ENCODE peak calls at places on chromosomes 4 and X, in six cellular contexts. A is psoas muscle, L is left lung, K is neural progenitor cell, J is GM23338, R is upper lobe of right lung. B is an unnamed sample.

GRCh38 chrX:106898462-106898861 is 4.7 kb downstream of the RIPPLY1 start:
- DNase-seq in A (no peak), L (no peak), K (peak; percentile 68), J (peak; percentile 67), R (no peak), B (no peak)

GRCh38 chr4:150160473-150160872 is 82.2 kb downstream of the DCLK2 start:
- DNase-seq in A (no peak), L (no peak), K (no peak), J (no peak), R (no peak), B (no peak)

GRCh38 chr4:80266267-80266901 is at the start of gene FGF5:
- DNase-seq in A (peak; percentile 50), L (peak; percentile 80), K (peak; percentile 64), J (peak; percentile 53), R (peak; percentile 67), B (peak; percentile 73)

GRCh38 chr4:82005153-82005552 is 368.6 kb downstream of the HNRNPD start:
- DNase-seq in A (no peak), L (no peak), K (no peak), J (no peak), R (no peak), B (no peak)

GRCh38 chrX:42752730-42753129 is 25.2 kb downstream of the PPP1R2C start:
- DNase-seq in A (no peak), L (no peak), K (peak; percentile 11), J (peak; percentile 1), R (no peak), B (no peak)

GRCh38 chr4:63717384-63717783 is 691.9 kb downstream of the TECRL start:
- DNase-seq in A (no peak), L (no peak), K (peak; percentile 41), J (peak; percentile 46), R (no peak), B (no peak)

GRCh38 chr4:10008208-10009005 is 12.9 kb downstream of the SLC2A9 start:
- DNase-seq in A (no peak), L (no peak), K (no peak), J (no peak), R (no peak), B (no peak)

GRCh38 chr4:56909083-56909981 is 1.6 kb downstream of the REST start:
- DNase-seq in A (no peak), L (peak; percentile 85), K (peak; percentile 82), J (peak; percentile 81), R (no peak), B (peak; percentile 54)

GRCh38 chr4:8152865-8153257 is 5.8 kb downstream of the ABLIM2 start:
- DNase-seq in A (no peak), L (peak; percentile 24), K (no peak), J (no peak), R (no peak), B (no peak)

GRCh38 chr4:189202182-189202868 is 738.3 kb upstream of the FRG1 start:
- DNase-seq in A (peak; percentile 73), L (peak; percentile 81), K (peak; percentile 79), J (peak; percentile 68), R (peak; percentile 77), B (peak; percentile 83)

GRCh38 chr4:168574581-168575295 is 77.9 kb downstream of the PALLD start:
- DNase-seq in A (no peak), L (no peak), K (no peak), J (no peak), R (no peak), B (no peak)

GRCh38 chrX:96907888-96908287 is 24.2 kb downstream of the RPA4 start:
- DNase-seq in A (no peak), L (no peak), K (no peak), J (no peak), R (no peak), B (no peak)

GRCh38 chr4:46404961-46405360 is 15.0 kb upstream of the GABRA2 start:
- DNase-seq in A (no peak), L (no peak), K (peak; percentile 70), J (peak; percentile 65), R (no peak), B (no peak)

DNA sequence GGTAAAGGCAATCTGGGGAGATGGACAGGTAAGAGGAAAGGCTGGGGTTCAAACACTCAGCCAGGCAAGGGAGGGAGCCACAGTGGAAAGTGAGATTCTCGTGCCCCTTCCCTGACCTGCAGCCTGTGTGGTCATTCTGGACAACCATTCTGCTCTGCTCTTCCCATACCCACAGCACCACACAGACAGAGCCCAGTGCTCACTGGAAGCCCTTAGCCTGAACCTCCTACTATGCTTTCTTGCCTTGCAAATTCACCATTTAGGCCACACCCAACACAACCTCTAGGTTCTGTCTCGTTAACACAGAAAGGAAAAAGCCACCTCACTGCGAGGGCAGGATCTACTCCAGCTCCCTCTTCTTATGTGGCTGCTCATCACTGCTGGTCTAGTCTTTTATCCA is 92.7 kb downstream of the SHISA3 start:
- DNase-seq in A (no peak), L (no peak), K (no peak), J (no peak), R (no peak), B (no peak)
- H3K4me1 ChIP-seq in A (peaks cover 3% of the 10 kb centered on the region), L (no peaks in the 10 kb centered on the region), K (peaks cover 39% of the 10 kb centered on the region), J (peaks cover 61% of the 10 kb centered on the region), R (no peaks in the 10 kb centered on the region), B (no peaks in the 10 kb centered on the region)

DNA sequence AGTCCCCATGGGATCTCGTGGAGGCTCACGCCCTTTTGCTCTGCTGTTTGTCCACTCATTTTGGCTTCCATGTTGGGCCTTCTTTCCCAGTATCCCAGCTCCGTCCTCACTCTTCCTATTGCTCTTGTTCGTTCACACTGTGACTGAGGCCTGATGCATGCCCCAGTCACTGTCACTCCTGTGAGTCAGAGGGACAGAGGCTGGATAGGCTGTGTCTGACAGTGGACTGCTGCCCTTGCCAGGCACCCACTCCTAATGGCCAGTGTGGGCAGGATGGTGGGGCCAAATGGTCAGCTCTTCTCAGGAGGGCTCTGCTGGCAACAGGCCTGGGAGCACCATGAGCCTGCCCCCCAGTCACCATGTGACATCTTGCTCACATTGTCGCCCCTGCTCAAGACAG is 40.0 kb downstream of the HADH start:
- DNase-seq in A (no peak), L (no peak), K (no peak), J (no peak), R (no peak), B (no peak)
- H3K4me1 ChIP-seq in A (no peaks in the 10 kb centered on the region), L (no peaks in the 10 kb centered on the region), K (peaks cover 7% of the 10 kb centered on the region), J (no peaks in the 10 kb centered on the region), R (no peaks in the 10 kb centered on the region), B (peaks cover 4% of the 10 kb centered on the region)

DNA sequence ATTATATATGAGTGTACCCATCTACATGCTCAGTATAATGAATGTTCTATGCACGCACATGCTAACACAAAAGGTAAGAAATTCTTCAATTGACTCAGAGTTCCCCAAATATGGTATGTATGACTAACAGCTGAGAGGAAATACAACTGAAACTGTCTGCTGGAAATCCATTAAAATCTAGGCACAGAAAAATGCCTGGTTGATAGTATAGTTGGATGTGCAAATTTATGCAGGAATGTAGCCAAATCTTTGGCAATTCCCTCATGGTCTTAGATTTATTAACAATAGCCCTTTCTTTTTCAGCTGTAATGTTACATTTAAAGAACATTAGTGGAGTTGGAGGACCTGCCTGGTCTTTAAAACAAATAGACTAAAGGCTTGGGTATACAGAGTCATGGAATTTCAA is 5.5 kb downstream of the CAMK2D start:
- DNase-seq in A (no peak), L (no peak), K (no peak), J (peak; percentile 11), R (no peak), B (no peak)
- H3K4me1 ChIP-seq in A (peaks cover 44% of the 10 kb centered on the region), L (peaks cover 3% of the 10 kb centered on the region), K (peaks cover 13% of the 10 kb centered on the region), J (peaks cover 53% of the 10 kb centered on the region), R (peaks cover 31% of the 10 kb centered on the region), B (peaks cover 3% of the 10 kb centered on the region)

DNA sequence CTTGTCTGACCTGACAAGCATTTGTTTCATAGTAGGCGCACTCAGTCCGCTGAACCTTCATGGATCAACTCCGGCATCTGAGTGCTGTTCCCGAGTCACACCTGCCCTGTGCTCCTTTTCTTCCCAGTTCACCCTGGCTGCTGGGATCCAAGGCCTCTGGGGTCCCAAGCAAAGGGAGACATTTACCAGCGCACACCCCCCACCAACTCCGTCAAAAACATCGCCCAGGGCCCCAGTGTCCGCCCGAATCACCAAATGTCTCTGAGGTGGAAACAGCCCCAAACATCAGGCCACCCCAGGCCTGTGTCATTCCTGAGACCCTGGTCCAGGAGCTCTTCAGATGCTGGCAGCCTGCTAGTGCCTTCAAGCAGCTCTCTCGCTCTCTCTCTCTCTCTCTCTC is 5.1 kb downstream of the BLOC1S4 start:
- DNase-seq in A (no peak), L (no peak), K (no peak), J (no peak), R (no peak), B (no peak)
- H3K4me1 ChIP-seq in A (peaks cover 26% of the 10 kb centered on the region), L (peaks cover 8% of the 10 kb centered on the region), K (peaks cover 11% of the 10 kb centered on the region), J (peaks cover 12% of the 10 kb centered on the region), R (peaks cover 16% of the 10 kb centered on the region), B (peaks cover 28% of the 10 kb centered on the region)

GRCh38 chrX:39905475-39905889 is 192.3 kb downstream of the BCOR start:
- DNase-seq in A (no peak), L (no peak), K (no peak), J (no peak), R (no peak), B (peak; percentile 44)
- H3K4me1 ChIP-seq in A (peaks cover 2% of the 10 kb centered on the region), L (no peaks in the 10 kb centered on the region), K (peaks cover 20% of the 10 kb centered on the region), J (no peaks in the 10 kb centered on the region), R (peaks cover 3% of the 10 kb centered on the region), B (peaks cover 27% of the 10 kb centered on the region)

GRCh38 chr4:3476936-3477749 is 14.0 kb downstream of the DOK7 start:
- DNase-seq in A (peak; percentile 6), L (peak; percentile 70), K (peak; percentile 0), J (no peak), R (no peak), B (peak; percentile 57)
- H3K4me1 ChIP-seq in A (peaks cover 34% of the 10 kb centered on the region), L (no peaks in the 10 kb centered on the region), K (peaks cover 28% of the 10 kb centered on the region), J (peaks cover 18% of the 10 kb centered on the region), R (peaks cover 6% of the 10 kb centered on the region), B (peaks cover 31% of the 10 kb centered on the region)

GRCh38 chrX:37958493-37959211 is 47.7 kb upstream of the SYTL5 start:
- DNase-seq in A (no peak), L (no peak), K (no peak), J (no peak), R (no peak), B (no peak)
- H3K4me1 ChIP-seq in A (no peaks in the 10 kb centered on the region), L (no peaks in the 10 kb centered on the region), K (no peaks in the 10 kb centered on the region), J (no peaks in the 10 kb centered on the region), R (no peaks in the 10 kb centered on the region), B (no peaks in the 10 kb centered on the region)